ENCODE peak calls at places on chromosomes 12 and 14, in six cellular contexts. K is pancreas, A is mucosa of descending colon, M is brain microvascular endothelial cell, R is vagina, F is stomach. E is an unnamed sample. For H3K36me3, the result is how much of the 10 kb centered on the place peaks cover.

GRCh38 chr14:75515631-75515999 is 6.7 kb upstream of the BATF start:
- DNase-seq in K (no peak), A (peak), M (no peak), R (no peak), F (no peak), E (no peak)

GRCh38 chr12:2266666-2267623 is 214.2 kb downstream of the CACNA1C start:
- DNase-seq in K (no peak), A (peak), M (no peak), R (no peak), F (no peak), E (no peak)

GRCh38 chr12:52870361-52871290 is 21.8 kb upstream of the KRT78 start:
- DNase-seq in K (peak), A (peak), M (peak), R (no peak), F (peak), E (peak)

GRCh38 chr14:32378284-32378683 is 49.2 kb downstream of the AKAP6 start:
- DNase-seq in K (no peak), A (no peak), M (no peak), R (no peak), F (no peak), E (no peak)

GRCh38 chr12:108647936-108648287 is 14.2 kb upstream of the SELPLG start:
- DNase-seq in K (no peak), A (no peak), M (no peak), R (no peak), F (no peak), E (no peak)

GRCh38 chr12:116094475-116094874 is 183.0 kb downstream of the MED13L start:
- DNase-seq in K (no peak), A (no peak), M (no peak), R (no peak), F (no peak), E (no peak)

GRCh38 chr12:122988612-122989442 is 8.3 kb downstream of the ARL6IP4 start:
- DNase-seq in K (no peak), A (no peak), M (no peak), R (no peak), F (no peak), E (no peak)

GRCh38 chr14:104882325-104882973 is 17.4 kb downstream of the CEP170B start:
- DNase-seq in K (peak), A (peak), M (no peak), R (no peak), F (peak), E (peak)

GRCh38 chr12:26936559-26937442 is 980 bp downstream of the INTS13 start:
- DNase-seq in K (no peak), A (no peak), M (no peak), R (no peak), F (no peak), E (no peak)

GRCh38 chr12:117853600-117853999 is 115.2 kb downstream of the KSR2 start:
- DNase-seq in K (no peak), A (peak), M (no peak), R (no peak), F (peak), E (no peak)

GRCh38 chr14:101905614-101906013 is 58.8 kb upstream of the DYNC1H1 start:
- DNase-seq in K (no peak), A (no peak), M (no peak), R (no peak), F (no peak), E (no peak)
- H3K36me3 ChIP-seq in K (under half), A (under half), M (half or more), R (under half), F (half or more), E (half or more)

GRCh38 chr12:24835377-24835776 is 113.5 kb downstream of the BCAT1 start:
- DNase-seq in K (no peak), A (no peak), M (no peak), R (no peak), F (no peak), E (no peak)

GRCh38 chr12:24839268-24839791 is 109.6 kb downstream of the BCAT1 start:
- DNase-seq in K (no peak), A (no peak), M (peak), R (no peak), F (no peak), E (no peak)

GRCh38 chr12:24840046-24840800 is 108.7 kb downstream of the BCAT1 start:
- DNase-seq in K (no peak), A (no peak), M (peak), R (no peak), F (no peak), E (no peak)

GRCh38 chr12:24833513-24833912 is 115.4 kb downstream of the BCAT1 start:
- DNase-seq in K (no peak), A (no peak), M (no peak), R (no peak), F (no peak), E (no peak)

DNA sequence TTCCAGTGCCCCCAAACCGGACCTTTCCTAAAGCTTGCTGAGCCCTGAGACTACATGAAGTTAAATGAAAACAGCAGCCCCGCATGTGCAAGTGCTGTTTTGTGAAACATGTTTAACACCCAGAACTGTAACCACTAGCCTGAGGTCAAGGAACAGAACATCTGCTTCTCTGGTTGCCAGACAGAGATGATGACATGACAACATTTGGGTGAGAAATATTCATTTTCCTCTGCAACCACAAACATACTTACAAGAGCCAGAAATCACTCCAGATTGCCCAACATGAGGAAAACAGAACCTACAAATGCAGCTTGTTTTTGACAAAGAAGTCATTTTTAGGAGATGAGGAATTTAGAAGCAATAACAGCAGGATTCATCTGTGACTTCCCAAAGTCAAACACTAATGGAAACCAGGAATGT is 110.4 kb downstream of the BCAT1 start:
- DNase-seq in K (no peak), A (peak), M (peak), R (no peak), F (no peak), E (no peak)
- H3K36me3 ChIP-seq in K (under half), A (under half), M (under half), R (under half), F (under half), E (half or more)

GRCh38 chr12:113950873-113951272 is 15.3 kb downstream of the RBM19 start:
- DNase-seq in K (no peak), A (no peak), M (no peak), R (no peak), F (no peak), E (no peak)
- H3K36me3 ChIP-seq in K (under half), A (under half), M (under half), R (under half), F (half or more), E (half or more)

GRCh38 chr12:56723352-56723751 is 1.7 kb downstream of the NACA start:
- DNase-seq in K (no peak), A (no peak), M (no peak), R (no peak), F (no peak), E (no peak)
- H3K36me3 ChIP-seq in K (under half), A (under half), M (under half), R (under half), F (under half), E (half or more)

GRCh38 chr12:67286257-67286656 is 17.1 kb downstream of the CAND1 start:
- DNase-seq in K (no peak), A (no peak), M (no peak), R (no peak), F (no peak), E (no peak)
- H3K36me3 ChIP-seq in K (under half), A (under half), M (under half), R (under half), F (under half), E (under half)

GRCh38 chr14:91997492-91997891 is 42.4 kb downstream of the TRIP11 start:
- DNase-seq in K (no peak), A (no peak), M (peak), R (no peak), F (no peak), E (no peak)

GRCh38 chr14:91998667-91999570 is 40.9 kb downstream of the TRIP11 start:
- DNase-seq in K (no peak), A (no peak), M (no peak), R (no peak), F (no peak), E (no peak)

DNA sequence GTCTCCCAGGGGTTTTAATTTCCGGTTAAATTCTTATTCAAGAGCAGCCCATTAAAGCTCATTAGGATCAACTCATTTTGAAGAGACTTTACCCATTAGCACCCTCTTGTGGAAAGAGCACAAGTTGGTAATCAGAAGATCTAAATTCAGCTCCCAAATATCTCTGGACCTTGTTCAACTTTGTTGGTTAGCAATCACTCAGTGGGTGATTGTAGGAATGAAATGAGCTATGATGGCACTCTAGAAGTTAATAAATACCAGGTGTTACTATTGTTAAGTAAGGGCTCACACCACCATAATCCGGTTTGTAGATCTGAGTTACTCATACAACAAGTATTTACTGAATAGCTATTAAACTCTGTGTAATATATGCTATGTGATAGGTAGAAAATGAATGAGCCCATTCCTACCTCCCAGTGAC is 42.9 kb downstream of the TRIP11 start:
- DNase-seq in K (no peak), A (peak), M (peak), R (no peak), F (no peak), E (no peak)
- H3K36me3 ChIP-seq in K (under half), A (under half), M (under half), R (under half), F (under half), E (under half)

GRCh38 chr14:67652189-67652588 is 22.2 kb downstream of the VTI1B start:
- DNase-seq in K (no peak), A (no peak), M (no peak), R (no peak), F (no peak), E (no peak)
- H3K36me3 ChIP-seq in K (under half), A (under half), M (half or more), R (under half), F (half or more), E (half or more)